ENCODE peak calls at places on chromosomes 13 and 19, in eight cellular contexts. I is stimulated activated CD4-positive, alpha-beta T cell treated with anti-CD3 and anti-CD28 coated beads, Interleukin-15, amount 100 ng/mL, for 1 hour; F is bronchial epithelial cell; R is activated T-helper 9 cell treated with anti-CD3 and anti-CD28 coated beads, Interleukin-2, amount 50 U/mL, for 16 hours; E is neuronal stem cell; C is fibroblast of the aortic adventitia; W is dermis microvascular lymphatic vessel endothelial cell; H is CD8-positive, alpha-beta T cell. K is an unnamed sample.

GRCh38 chr19:16621165-16621800 is 6.7 kb downstream of the MED26 start:
- DNase-seq in I (no peak), H (no peak), W (no peak), C (no peak), F (no peak), R (no peak), E (no peak), K (no peak)

GRCh38 chr13:64369121-64369520 is 2861.0 kb downstream of the PCDH9 start:
- DNase-seq in H (no peak), E (no peak), C (peak), R (no peak), I (no peak), W (no peak), F (peak), K (no peak)

GRCh38 chr19:34049944-34050343 is 122.4 kb upstream of the LSM14A start:
- DNase-seq in H (no peak), E (no peak), I (no peak), W (no peak), F (no peak), C (no peak), R (no peak), K (no peak)

GRCh38 chr13:66329988-66330429 is 900.1 kb downstream of the PCDH9 start:
- DNase-seq in R (no peak), F (no peak), I (no peak), W (no peak), E (no peak), C (no peak), H (no peak), K (no peak)

GRCh38 chr19:39090881-39091280 is 6.7 kb downstream of the ACP7 start:
- DNase-seq in E (no peak), C (no peak), I (no peak), R (no peak), F (no peak), W (no peak), H (no peak), K (no peak)

GRCh38 chr13:110279684-110280083 is 27.3 kb downstream of the COL4A1 start:
- DNase-seq in R (no peak), W (no peak), H (no peak), C (no peak), I (no peak), F (no peak), E (no peak), K (no peak)

GRCh38 chr19:56637976-56638555 is 4.9 kb upstream of the SMIM17 start:
- DNase-seq in C (peak), F (peak), W (peak), H (peak), R (no peak), I (no peak), E (peak), K (no peak)

GRCh38 chr19:35136977-35137702 is 1.5 kb upstream of the FXYD1 start:
- DNase-seq in I (no peak), E (no peak), H (no peak), W (no peak), R (no peak), F (no peak), C (no peak), K (no peak)

GRCh38 chr13:51683537-51684050 is 99.3 kb downstream of the WDFY2 start:
- DNase-seq in F (no peak), E (no peak), I (no peak), C (no peak), H (no peak), R (no peak), W (no peak), K (no peak)

GRCh38 chr13:97258801-97259200 is 36.7 kb downstream of the MBNL2 start:
- DNase-seq in R (no peak), W (no peak), I (no peak), H (no peak), C (peak), F (no peak), E (no peak), K (no peak)

GRCh38 chr19:8887364-8887763 is 55.2 kb downstream of the MBD3L1 start:
- DNase-seq in C (no peak), R (no peak), I (no peak), H (no peak), F (no peak), W (no peak), E (no peak), K (no peak)

GRCh38 chr19:55461974-55462628 is 659 bp upstream of the ISOC2 start:
- DNase-seq in F (peak), H (no peak), E (no peak), I (no peak), W (peak), C (peak), R (no peak), K (no peak)

GRCh38 chr19:15166700-15167099 is 34.1 kb downstream of the NOTCH3 start:
- DNase-seq in E (no peak), I (no peak), H (no peak), C (no peak), R (no peak), W (no peak), F (no peak), K (no peak)

GRCh38 chr19:30659638-30660037 is 287.5 kb downstream of the ZNF536 start:
- DNase-seq in E (no peak), R (no peak), H (no peak), F (no peak), C (no peak), W (no peak), I (no peak), K (no peak)

GRCh38 chr19:11142528-11143171 is 12.9 kb downstream of the SPC24 start:
- DNase-seq in I (no peak), R (no peak), H (no peak), W (peak), F (peak), E (peak), C (peak), K (no peak)

GRCh38 chr13:57624565-57625435 is 6.7 kb upstream of the PCDH17 start:
- DNase-seq in E (peak), R (no peak), H (no peak), W (peak), C (peak), F (peak), I (no peak), K (no peak)

GRCh38 chr13:65613004-65613403 is 1617.1 kb downstream of the PCDH9 start:
- DNase-seq in W (no peak), F (no peak), H (no peak), E (no peak), C (no peak), R (no peak), I (no peak), K (no peak)

GRCh38 chr19:41175825-41176734 is 16.9 kb upstream of the CYP2S1 start:
- DNase-seq in I (no peak), W (no peak), C (peak), R (no peak), E (no peak), F (peak), H (peak), K (no peak)

GRCh38 chr19:47012620-47013019 is 7.0 kb upstream of the NPAS1 start:
- DNase-seq in H (no peak), E (no peak), R (no peak), F (peak), I (no peak), C (no peak), W (no peak), K (no peak)

GRCh38 chr19:18051887-18052286 is 34.8 kb downstream of the IL12RB1 start:
- DNase-seq in H (no peak), E (no peak), R (no peak), F (no peak), C (no peak), I (no peak), W (no peak), K (no peak)

GRCh38 chr13:27599845-27600553 is 20.3 kb downstream of the LNX2 start:
- DNase-seq in E (no peak), I (no peak), H (no peak), W (peak), C (peak), F (peak), R (no peak), K (no peak)

GRCh38 chr13:47396915-47397314 is 500.1 kb upstream of the HTR2A start:
- DNase-seq in F (no peak), C (no peak), H (no peak), W (no peak), R (no peak), I (no peak), E (no peak), K (no peak)

GRCh38 chr19:45600340-45600885 is 1.6 kb downstream of the GPR4 start:
- DNase-seq in H (no peak), I (no peak), C (no peak), F (no peak), W (no peak), E (no peak), R (no peak), K (no peak)

K was measured in GM12878.